ENCODE peak calls at places on chromosomes 13 and 19, in six cellular contexts. D is B cell, G is endothelial cell, Z is neural progenitor cell, F is mucosa of descending colon, M is cardiac fibroblast. K is an unnamed sample.

GRCh38 chr13:76630629-76631028 is 255.6 kb downstream of the KCTD12 start:
- DNase-seq in D (no peak), M (peak), F (no peak), G (no peak), Z (no peak), K (no peak)

GRCh38 chr19:40599331-40600085 is 1.7 kb upstream of the LTBP4 start:
- DNase-seq in M (no peak), D (peak), G (no peak), F (peak), Z (peak), K (no peak)

GRCh38 chr19:19956431-19957075 is 55.8 kb downstream of the ZNF93 start:
- DNase-seq in M (no peak), D (no peak), G (no peak), Z (peak), F (no peak), K (no peak)

GRCh38 chr13:28059214-28059613 is 41.2 kb downstream of the FLT3 start:
- DNase-seq in M (peak), F (peak), Z (peak), D (peak), G (peak), K (no peak)

GRCh38 chr13:101700598-101700997 is 248.1 kb downstream of the ITGBL1 start:
- DNase-seq in D (no peak), G (no peak), M (peak), F (no peak), Z (no peak), K (no peak)

GRCh38 chr13:43933378-43933777 is 53.7 kb downstream of the LACC1 start:
- DNase-seq in Z (no peak), G (no peak), D (peak), M (no peak), F (no peak), K (peak)

GRCh38 chr19:10920288-10920655 is 8.2 kb downstream of the YIPF2 start:
- DNase-seq in M (no peak), F (no peak), G (no peak), Z (no peak), D (no peak), K (no peak)

GRCh38 chr19:46482645-46483044 is 11.3 kb upstream of the PNMA8A start:
- DNase-seq in D (no peak), G (no peak), Z (no peak), M (peak), F (no peak), K (no peak)

GRCh38 chr13:110116072-110116487 is 190.9 kb downstream of the COL4A1 start:
- DNase-seq in D (peak), G (peak), F (peak), Z (peak), M (peak), K (peak)

GRCh38 chr19:55175117-55175867 is 4.8 kb downstream of the SYT5 start:
- DNase-seq in D (no peak), M (no peak), F (no peak), G (no peak), Z (no peak), K (no peak)

GRCh38 chr19:38792250-38793111 is 3.5 kb downstream of the LGALS7B start:
- DNase-seq in G (peak), F (peak), D (peak), M (no peak), Z (no peak), K (peak)

GRCh38 chr13:75369986-75370385 is 112.0 kb downstream of the TBC1D4 start:
- DNase-seq in M (no peak), F (no peak), G (no peak), Z (no peak), D (no peak), K (no peak)

GRCh38 chr13:39952244-39953233 is 297.1 kb downstream of the COG6 start:
- DNase-seq in Z (no peak), G (no peak), D (peak), M (peak), F (no peak), K (no peak)

GRCh38 chr13:73647417-73647816 is 486.8 kb downstream of the KLF12 start:
- DNase-seq in D (no peak), Z (no peak), M (no peak), G (no peak), F (no peak), K (no peak)

GRCh38 chr19:44574201-44574950 is 39.0 kb upstream of the IGSF23 start:
- DNase-seq in M (no peak), G (no peak), Z (no peak), F (no peak), D (no peak), K (no peak)

GRCh38 chr19:48818234-48818823 is 7.5 kb upstream of the BCAT2 start:
- DNase-seq in M (no peak), D (no peak), G (no peak), F (peak), Z (no peak), K (no peak)

GRCh38 chr13:43316997-43317396 is 293.6 kb downstream of the DNAJC15 start:
- DNase-seq in M (peak), Z (peak), G (no peak), D (no peak), F (peak), K (no peak)

GRCh38 chr13:82947121-82948077 is 934.9 kb downstream of the SLITRK1 start:
- DNase-seq in F (no peak), G (no peak), Z (no peak), M (no peak), D (no peak), K (no peak)

GRCh38 chr19:4495471-4495870 is 22.8 kb downstream of the PLIN4 start:
- DNase-seq in Z (no peak), M (no peak), D (no peak), F (peak), G (no peak), K (no peak)
- TF ChIP-seq CTCF in Z (no peak), M (no peak), D (no peak), F (no peak), G (no peak), K (no peak)

GRCh38 chr13:79338343-79338742 is 67.7 kb downstream of the RBM26 start:
- DNase-seq in M (no peak), F (no peak), G (no peak), D (no peak), Z (no peak), K (no peak)
- TF ChIP-seq CTCF in M (no peak), F (no peak), G (no peak), D (no peak), Z (no peak), K (no peak)

GRCh38 chr19:920051-920857 is 3.1 kb downstream of the KISS1R start:
- DNase-seq in G (no peak), M (no peak), F (peak), Z (peak), D (peak), K (peak)
- TF ChIP-seq CTCF in G (no peak), M (no peak), F (no peak), Z (no peak), D (no peak), K (no peak)

DNA sequence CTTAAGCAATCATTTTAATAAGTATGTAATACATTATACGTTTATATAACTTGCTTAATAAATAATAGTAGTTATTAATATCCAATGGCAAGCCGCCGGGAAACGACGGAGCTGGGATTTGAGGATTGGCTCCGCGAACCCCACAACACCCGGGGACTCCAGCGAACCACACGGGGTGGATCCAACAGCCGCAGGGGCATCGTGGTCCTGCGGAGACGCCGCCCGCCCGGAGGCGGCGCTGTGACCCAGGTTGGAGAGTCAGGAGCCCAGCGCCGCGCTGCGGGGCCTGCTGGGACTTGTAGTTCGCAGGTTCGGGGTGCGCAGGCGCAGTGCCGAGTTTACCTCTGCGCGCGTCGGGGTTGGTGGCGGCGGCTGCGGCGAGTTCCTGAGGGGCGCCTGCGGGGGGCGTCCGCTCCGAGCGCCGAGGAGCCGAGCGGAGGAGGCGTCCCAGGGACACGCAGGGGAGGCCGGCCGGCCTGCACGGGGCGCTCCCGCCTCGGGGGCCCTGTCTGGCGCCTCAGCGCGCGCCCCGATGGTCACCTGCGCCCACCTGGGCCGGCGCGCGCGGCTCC is at the start of gene ZNF554:
- DNase-seq in Z (peak), G (peak), M (peak), F (peak), D (peak), K (peak)
- TF ChIP-seq CTCF in Z (peak), G (peak), M (peak), F (peak), D (peak), K (peak)

K was measured in GM13976.